ENCODE peak calls at places on chromosomes 5 and 9, in seven cellular contexts. A is RWPE1; E is body of pancreas; M is lower lobe of right lung; R is CD4-positive, alpha-beta memory T cell; X is suprapubic skin; I is effector memory CD4-positive, alpha-beta T cell. P is an unnamed sample.

GRCh38 chr9:373759-374206 is 159.1 kb downstream of the DOCK8 start:
- DNase-seq in I (no peak), X (no peak), E (no peak), A (no peak), R (no peak), M (no peak), P (no peak)

GRCh38 chr5:143659614-143660238 is 152.2 kb upstream of the HMHB1 start:
- DNase-seq in R (no peak), E (no peak), X (no peak), A (peak; percentile 54), I (no peak), M (no peak), P (no peak)

GRCh38 chr5:159448-160172 is 31.7 kb upstream of the LRRC14B start:
- DNase-seq in M (no peak), E (no peak), A (no peak), X (peak; percentile 26), R (no peak), I (no peak), P (no peak)

GRCh38 chr9:96612105-96612965 is 7.3 kb downstream of the CDC14B start:
- DNase-seq in R (no peak), M (no peak), X (peak; percentile 81), A (peak; percentile 55), E (peak; percentile 68), I (no peak), P (no peak)

GRCh38 chr5:139733698-139734491 is 61.7 kb upstream of the PSD2 start:
- DNase-seq in A (no peak), M (no peak), X (no peak), R (no peak), I (no peak), E (peak; percentile 64), P (no peak)

GRCh38 chr5:74765201-74765600 is 1.7 kb downstream of the GFM2 start:
- DNase-seq in A (peak; percentile 48), E (no peak), M (no peak), I (no peak), X (no peak), R (no peak), P (no peak)

GRCh38 chr5:171137768-171138540 is 171.1 kb upstream of the TLX3 start:
- DNase-seq in R (no peak), I (no peak), E (no peak), M (no peak), X (no peak), A (no peak), P (no peak)

GRCh38 chr5:89613222-89613956 is 730.4 kb upstream of the MEF2C start:
- DNase-seq in E (no peak), X (no peak), M (no peak), I (no peak), A (no peak), R (no peak), P (no peak)

GRCh38 chr9:12689233-12689632 is 4.0 kb upstream of the TYRP1 start:
- DNase-seq in M (no peak), R (no peak), X (no peak), I (no peak), A (no peak), E (no peak), P (no peak)

GRCh38 chr9:135218331-135219225 is 131.1 kb downstream of the OLFM1 start:
- DNase-seq in E (peak; percentile 23), X (peak; percentile 29), M (peak; percentile 54), A (no peak), R (no peak), I (no peak), P (no peak)

GRCh38 chr9:81570083-81570482 is 119.3 kb downstream of the TLE1 start:
- DNase-seq in M (no peak), R (no peak), A (no peak), I (no peak), E (no peak), X (no peak), P (no peak)

GRCh38 chr9:6884101-6884500 is 126.3 kb downstream of the KDM4C start:
- DNase-seq in R (no peak), M (no peak), I (no peak), A (no peak), X (no peak), E (peak; percentile 8), P (no peak)

GRCh38 chr9:6614489-6614888 is 31.0 kb downstream of the GLDC start:
- DNase-seq in M (no peak), X (no peak), A (no peak), E (no peak), I (no peak), R (no peak), P (no peak)

GRCh38 chr5:9538504-9538903 is 7.4 kb downstream of the SEMA5A start:
- DNase-seq in R (peak; percentile 55), E (no peak), I (no peak), X (no peak), M (no peak), A (no peak), P (no peak)

GRCh38 chr5:154318691-154319090 is 127.1 kb upstream of the SAP30L start:
- DNase-seq in M (no peak), A (no peak), I (no peak), X (no peak), R (no peak), E (no peak), P (no peak)

GRCh38 chr5:154317916-154318315 is 127.4 kb downstream of the GALNT10 start:
- DNase-seq in E (no peak), A (no peak), M (no peak), R (no peak), I (no peak), X (no peak), P (no peak)

GRCh38 chr5:154320209-154320608 is 125.6 kb upstream of the SAP30L start:
- DNase-seq in R (no peak), M (no peak), X (no peak), I (no peak), E (no peak), A (no peak), P (no peak)

GRCh38 chr5:154320690-154321089 is 125.1 kb upstream of the SAP30L start:
- DNase-seq in R (no peak), A (no peak), X (no peak), E (no peak), I (no peak), M (no peak), P (no peak)

DNA sequence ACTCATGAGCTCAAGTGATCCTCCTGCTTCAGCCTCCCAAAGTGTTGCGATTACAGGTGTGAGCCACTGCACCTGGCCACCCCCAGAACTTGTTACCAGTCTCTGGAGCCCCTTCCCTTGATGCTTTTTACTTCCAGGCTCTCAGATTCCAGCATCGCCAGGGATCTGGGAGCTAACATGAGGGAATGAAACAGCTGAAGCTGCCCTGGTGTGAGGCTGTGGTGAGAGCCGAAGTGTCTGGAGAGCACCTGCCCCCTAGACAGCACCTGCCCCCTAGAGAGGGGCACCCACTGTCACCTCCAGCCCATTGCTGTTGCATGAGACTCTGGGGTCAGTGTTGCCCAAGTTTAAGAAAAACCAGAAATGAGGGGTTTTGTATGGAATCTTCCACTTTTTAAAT is 124.3 kb upstream of the SAP30L start:
- DNase-seq in A (no peak), I (no peak), M (no peak), E (no peak), R (no peak), X (no peak), P (no peak)
- H3K27ac ChIP-seq in A (no peak overlapping the region), I (no peak overlapping the region), M (no peak overlapping the region), E (no peak overlapping the region), R (no peak overlapping the region), X (no peak overlapping the region), P (no peak overlapping the region)

GRCh38 chr5:32709789-32710334 is 1.3 kb upstream of the NPR3 start:
- DNase-seq in E (peak; percentile 68), R (no peak), M (peak; percentile 70), X (no peak), I (no peak), A (peak; percentile 70), P (peak; percentile 69)

GRCh38 chr5:32710859-32711692 is at the start of gene NPR3:
- DNase-seq in R (no peak), M (no peak), E (peak; percentile 15), X (no peak), A (peak; percentile 33), I (no peak), P (no peak)

GRCh38 chr5:32711693-32712462 is 757 bp downstream of the NPR3 start:
- DNase-seq in E (peak; percentile 19), I (no peak), A (peak; percentile 46), R (no peak), M (peak; percentile 54), X (no peak), P (no peak)

GRCh38 chr5:32708949-32709348 is 2.2 kb upstream of the NPR3 start:
- DNase-seq in X (no peak), E (no peak), I (no peak), A (no peak), M (no peak), R (no peak), P (no peak)

GRCh38 chr5:32710335-32710858 is 724 bp upstream of the NPR3 start:
- DNase-seq in E (peak; percentile 25), I (no peak), M (no peak), R (no peak), A (peak; percentile 25), X (no peak), P (no peak)
- H3K27ac ChIP-seq in E (peak overlapping the region; percentile 8), I (no peak overlapping the region), M (peak overlapping the region; percentile 66), R (no peak overlapping the region), A (peak overlapping the region; percentile 78), X (no peak overlapping the region), P (no peak overlapping the region)

DNA sequence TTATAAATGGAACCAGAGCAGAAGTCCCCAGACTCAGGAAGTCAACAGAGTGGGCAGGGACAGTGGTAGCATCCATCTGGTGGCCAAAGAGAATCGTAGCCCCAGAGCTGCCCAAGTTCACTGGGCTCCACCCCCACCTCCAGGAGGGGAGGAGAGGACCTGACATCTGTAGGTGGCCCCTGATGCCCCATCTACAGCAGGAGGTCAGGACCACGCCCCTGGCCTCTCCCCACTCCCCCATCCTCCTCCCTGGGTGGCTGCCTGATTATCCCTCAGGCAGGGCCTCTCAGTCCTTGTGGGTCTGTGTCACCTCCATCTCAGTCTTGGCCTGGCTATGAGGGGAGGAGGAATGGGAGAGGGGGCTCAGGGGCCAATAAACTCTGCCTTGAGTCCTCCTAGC is 10.3 kb upstream of the URM1 start:
- DNase-seq in M (no peak), X (no peak), I (no peak), A (no peak), E (no peak), R (no peak), P (no peak)
- H3K27ac ChIP-seq in M (peak overlapping the region; percentile 69), X (no peak overlapping the region), I (no peak overlapping the region), A (peak overlapping the region; percentile 84), E (no peak overlapping the region), R (no peak overlapping the region), P (no peak overlapping the region)

GRCh38 chr5:32044904-32045303 is 129.2 kb downstream of the GOLPH3 start:
- DNase-seq in I (no peak), A (peak; percentile 88), R (no peak), E (no peak), M (no peak), X (no peak), P (no peak)

GRCh38 chr5:32042571-32042970 is 131.5 kb downstream of the GOLPH3 start:
- DNase-seq in X (no peak), A (peak; percentile 57), R (no peak), M (no peak), I (no peak), E (no peak), P (no peak)

GRCh38 chr5:32051796-32052195 is 122.3 kb downstream of the GOLPH3 start:
- DNase-seq in M (no peak), E (no peak), R (no peak), I (no peak), A (no peak), X (no peak), P (no peak)

DNA sequence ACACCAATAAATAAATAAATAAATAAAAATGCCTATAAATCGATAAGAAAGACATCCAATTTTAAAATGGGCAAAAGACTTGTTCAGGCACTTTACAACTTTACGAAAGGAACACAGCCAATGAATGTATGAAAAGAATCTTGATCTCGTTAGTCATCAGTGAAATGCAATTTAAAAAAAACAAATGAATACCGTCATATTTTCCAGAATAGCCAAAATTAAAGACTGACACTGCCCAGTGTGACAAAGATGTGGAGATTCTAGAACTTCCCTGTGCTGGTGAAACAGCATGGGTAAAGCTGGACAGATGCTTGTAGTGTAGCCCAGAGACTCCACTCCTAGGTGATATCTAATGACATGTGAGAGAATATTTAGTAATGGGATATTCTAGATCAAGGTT is 127.1 kb downstream of the GOLPH3 start:
- DNase-seq in M (no peak), A (no peak), I (no peak), X (no peak), R (no peak), E (no peak), P (no peak)
- H3K27ac ChIP-seq in M (no peak overlapping the region), A (no peak overlapping the region), I (no peak overlapping the region), X (no peak overlapping the region), R (no peak overlapping the region), E (no peak overlapping the region), P (no peak overlapping the region)

P was measured in HL-60.